ENCODE peak calls at places on chromosomes 5 and 9, in five cellular contexts. X is astrocyte of the cerebellum, U is AG04449, P is choroid plexus epithelial cell, B is GM20000. E is an unnamed sample.

GRCh38 chr9:109534151-109534550 is 36.0 kb upstream of the PTPN3 start:
- DNase-seq in X (no peak), U (no peak), P (no peak), B (no peak), E (no peak)

GRCh38 chr5:116242363-116242762 is 157.5 kb downstream of the COMMD10 start:
- DNase-seq in B (no peak), U (no peak), X (peak; percentile 36), P (peak; percentile 74), E (no peak)

GRCh38 chr5:127203818-127204217 is 86.8 kb upstream of the MEGF10 start:
- DNase-seq in U (peak; percentile 10), B (no peak), X (peak; percentile 75), P (peak; percentile 86), E (no peak)

GRCh38 chr9:34546834-34547827 is 24.3 kb upstream of the ENHO start:
- DNase-seq in P (peak; percentile 83), X (peak; percentile 49), U (no peak), B (no peak), E (peak; percentile 89)

GRCh38 chr5:92945630-92946097 is 635.4 kb downstream of the NR2F1-AS1 start:
- DNase-seq in B (no peak), X (peak; percentile 23), P (peak; percentile 78), U (no peak), E (no peak)

GRCh38 chr5:147869112-147869511 is 9.4 kb upstream of the SCGB3A2 start:
- DNase-seq in U (no peak), P (no peak), X (no peak), B (no peak), E (no peak)

GRCh38 chr9:109476781-109477268 is 21.3 kb downstream of the PTPN3 start:
- DNase-seq in X (no peak), U (no peak), B (no peak), P (no peak), E (no peak)

GRCh38 chr9:107239474-107239873 is 43.6 kb upstream of the RAD23B start:
- DNase-seq in U (no peak), B (peak; percentile 34), X (no peak), P (peak; percentile 66), E (no peak)

GRCh38 chr5:9500244-9500643 is 45.6 kb downstream of the SEMA5A start:
- DNase-seq in P (no peak), X (no peak), U (no peak), B (no peak), E (no peak)

GRCh38 chr5:51566940-51567339 is 183.7 kb downstream of the ISL1 start:
- DNase-seq in B (no peak), P (no peak), X (no peak), U (no peak), E (no peak)

GRCh38 chr5:176320577-176320976 is 41.0 kb downstream of the KIAA1191 start:
- DNase-seq in B (no peak), U (no peak), P (no peak), X (no peak), E (no peak)

GRCh38 chr5:176317534-176318374 is 43.8 kb downstream of the KIAA1191 start:
- DNase-seq in U (no peak), X (no peak), P (peak; percentile 13), B (no peak), E (no peak)

GRCh38 chr5:176319827-176320554 is 41.6 kb downstream of the KIAA1191 start:
- DNase-seq in B (no peak), X (no peak), P (peak; percentile 50), U (no peak), E (no peak)
- TF ChIP-seq CTCF in B (no peak), X (peak; percentile 13), P (peak; percentile 40), U (no peak), E (peak; percentile 14)

GRCh38 chr5:2746642-2747041 is 4.8 kb downstream of the IRX2 start:
- DNase-seq in B (no peak), U (no peak), P (no peak), X (no peak), E (no peak)
- TF ChIP-seq CTCF in B (no peak), U (no peak), P (no peak), X (no peak), E (no peak)

DNA sequence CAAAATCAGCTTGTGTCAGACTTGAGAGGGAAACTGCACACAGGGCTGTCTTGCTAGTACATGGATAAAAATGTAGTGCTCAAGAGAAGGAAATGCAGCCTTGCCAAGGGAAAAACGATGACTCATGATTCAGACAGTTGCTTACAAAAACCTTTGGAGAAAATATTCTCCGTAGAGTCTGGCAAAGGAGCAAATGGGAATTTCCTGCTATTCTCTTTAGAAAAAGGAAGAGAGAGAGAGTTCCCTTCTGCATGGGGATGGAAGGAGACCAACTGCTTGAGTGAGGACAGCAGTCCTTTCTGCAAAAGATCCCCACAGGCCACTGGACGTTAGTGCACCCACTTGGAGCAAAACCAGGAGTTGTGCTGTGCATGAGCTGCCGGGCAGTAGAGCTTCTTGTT is 7.6 kb downstream of the IFNB1 start:
- DNase-seq in B (no peak), P (peak; percentile 97), X (peak; percentile 93), U (peak; percentile 90), E (no peak)
- TF ChIP-seq CTCF in B (no peak), P (peak; percentile 49), X (peak; percentile 19), U (no peak), E (no peak)

GRCh38 chr5:10691826-10692785 is 68.9 kb downstream of the DAP start:
- DNase-seq in B (no peak), U (peak; percentile 67), X (no peak), P (peak; percentile 72), E (no peak)

GRCh38 chr5:10695759-10696543 is 65.1 kb downstream of the DAP start:
- DNase-seq in P (no peak), U (no peak), B (no peak), X (no peak), E (peak; percentile 11)

GRCh38 chr5:10690460-10690859 is 70.6 kb downstream of the DAP start:
- DNase-seq in B (no peak), U (no peak), P (peak; percentile 41), X (no peak), E (no peak)

GRCh38 chr5:10699281-10699874 is 61.7 kb downstream of the DAP start:
- DNase-seq in U (no peak), X (no peak), B (no peak), P (no peak), E (no peak)

DNA sequence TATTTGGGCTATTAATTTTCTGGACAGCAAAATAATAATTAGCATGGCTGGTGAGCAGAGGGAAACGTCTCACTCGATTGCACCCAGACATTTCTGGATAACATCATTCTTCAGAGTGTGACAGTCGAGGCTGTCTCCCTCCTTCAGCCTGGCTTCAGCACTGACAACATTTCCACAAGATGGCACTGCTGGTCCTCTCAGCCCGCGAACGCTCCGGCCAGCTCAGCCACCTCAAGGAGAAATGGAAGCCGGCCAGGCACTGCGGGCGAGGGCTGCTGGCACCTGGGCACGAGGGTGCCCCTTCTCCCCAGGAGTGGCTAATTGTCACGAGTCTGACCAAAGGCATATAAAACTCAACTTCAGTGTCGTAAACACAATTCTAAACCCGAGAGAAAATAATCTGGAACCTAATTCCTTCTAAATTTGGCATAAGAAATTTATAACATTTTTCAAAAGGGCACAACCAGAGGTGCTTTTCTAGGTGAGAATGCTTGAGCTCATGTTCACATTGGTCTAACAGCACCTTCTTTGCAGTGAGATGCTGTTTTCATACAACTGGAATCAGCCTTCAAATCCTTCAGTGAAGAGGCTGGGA is 65.9 kb downstream of the DAP start:
- DNase-seq in X (no peak), B (peak; percentile 63), P (peak; percentile 80), U (no peak), E (peak; percentile 39)
- TF ChIP-seq CTCF in X (peak; percentile 84), B (peak; percentile 83), P (peak; percentile 91), U (peak; percentile 82), E (peak; percentile 48)

E was measured in activated CD8-positive, alpha-beta T cell treated with anti-CD3 and anti-CD28 coated beads for 36 hours.